ENCODE peak calls at places on chromosomes 11 and 22, in six cellular contexts. X is T-helper 9 cell; Q is activated CD8-positive, alpha-beta T cell treated with anti-CD3 and anti-CD28 coated beads, Interleukin-2, amount 10 ng/mL, durations not matched to agents 7 days and 5 days; K is activated CD4-positive, CD25-positive, alpha-beta regulatory T cell; D is sigmoid colon; A is AG09309. F is an unnamed sample.
A peak's percentile ranks its signal among the peaks of the same experiment; 100 is the strongest.

GRCh38 chr11:34236572-34236971 is 121.2 kb downstream of the ABTB2 start:
- DNase-seq in K (no peak), A (no peak), Q (no peak), X (no peak), D (no peak), F (no peak)

GRCh38 chr11:34600339-34601084 is 20.4 kb upstream of the EHF start:
- DNase-seq in X (no peak), K (no peak), A (no peak), Q (no peak), D (no peak), F (no peak)

GRCh38 chr11:9820260-9820659 is 156.4 kb downstream of the SWAP70 start:
- DNase-seq in K (no peak), Q (no peak), D (no peak), A (no peak), X (no peak), F (no peak)

GRCh38 chr11:70531281-70532065 is 133.1 kb downstream of the CTTN start:
- DNase-seq in K (no peak), X (no peak), D (no peak), A (no peak), Q (no peak), F (no peak)

GRCh38 chr11:118010738-118011461 is 24.7 kb downstream of the IL10RA start:
- DNase-seq in A (no peak), D (peak; percentile 83), Q (no peak), X (no peak), K (no peak), F (no peak)

GRCh38 chr11:14179126-14179820 is 179.7 kb downstream of the RRAS2 start:
- DNase-seq in D (no peak), Q (no peak), X (no peak), K (no peak), A (peak; percentile 1), F (no peak)

GRCh38 chr11:13694115-13694514 is 25.6 kb downstream of the FAR1 start:
- DNase-seq in X (no peak), Q (no peak), D (no peak), A (no peak), K (no peak), F (no peak)

GRCh38 chr22:23888615-23889401 is 5.4 kb upstream of the MIF start:
- DNase-seq in A (no peak), X (no peak), D (no peak), Q (no peak), K (no peak), F (no peak)

GRCh38 chr11:72263363-72263762 is 19.4 kb upstream of the PHOX2A start:
- DNase-seq in Q (no peak), D (no peak), A (peak; percentile 23), X (no peak), K (no peak), F (peak; percentile 21)

GRCh38 chr22:24011735-24012068 is 598 bp downstream of the CABIN1 start:
- DNase-seq in A (no peak), K (no peak), Q (no peak), X (no peak), D (no peak), F (no peak)

GRCh38 chr11:720642-721346 is 14.8 kb downstream of the EPS8L2 start:
- DNase-seq in Q (peak; percentile 44), K (no peak), D (no peak), A (no peak), X (peak; percentile 65), F (no peak)

GRCh38 chr11:111045408-111045806 is 200.1 kb upstream of the POU2AF2 start:
- DNase-seq in Q (no peak), X (no peak), A (no peak), D (no peak), K (no peak), F (no peak)

GRCh38 chr22:20229916-20230775 is 38.0 kb downstream of the RTN4R start:
- DNase-seq in A (no peak), K (no peak), X (no peak), D (no peak), Q (no peak), F (no peak)